ENCODE peak calls at places on chromosomes 6 and 20, in six cellular contexts. F, P, D, V, R and M are unnamed samples.
A peak's percentile ranks its signal among the peaks of the same experiment; 100 is the strongest.

GRCh38 chr6:21985904-21986303 is 310.9 kb downstream of the PRL start:
- DNase-seq in F (no peak), P (no peak), D (no peak), V (no peak), R (no peak), M (no peak)

GRCh38 chr20:63837475-63837874 is 6.4 kb upstream of the ZBTB46 start:
- DNase-seq in F (no peak), P (no peak), D (no peak), V (no peak), R (no peak), M (no peak)

GRCh38 chr6:17705428-17705777 is 1.3 kb downstream of the NUP153 start:
- DNase-seq in F (peak; percentile 43), P (no peak), D (peak; percentile 64), V (peak; percentile 25), R (no peak), M (peak; percentile 67)

GRCh38 chr6:170210651-170211403 is 80.1 kb downstream of the DLL1 start:
- DNase-seq in F (no peak), P (no peak), D (no peak), V (no peak), R (no peak), M (no peak)

GRCh38 chr6:45967363-45967762 is 48.3 kb downstream of the CLIC5 start:
- DNase-seq in F (no peak), P (no peak), D (no peak), V (no peak), R (no peak), M (no peak)

GRCh38 chr6:12037803-12038202 is 25.7 kb downstream of the HIVEP1 start:
- DNase-seq in F (no peak), P (no peak), D (no peak), V (no peak), R (no peak), M (no peak)

GRCh38 chr20:41508335-41508734 is 109.8 kb downstream of the CHD6 start:
- DNase-seq in F (no peak), P (no peak), D (no peak), V (no peak), R (no peak), M (no peak)

GRCh38 chr6:43723737-43724295 is 36.2 kb upstream of the MRPS18A start:
- DNase-seq in F (peak; percentile 83), P (peak; percentile 26), D (peak; percentile 60), V (peak; percentile 90), R (peak; percentile 30), M (no peak)

GRCh38 chr20:2654384-2654822 is 2.0 kb downstream of the NOP56 start:
- DNase-seq in F (no peak), P (no peak), D (no peak), V (no peak), R (no peak), M (no peak)

GRCh38 chr6:124742971-124743370 is 219.3 kb upstream of the RNF217 start:
- DNase-seq in F (no peak), P (no peak), D (no peak), V (no peak), R (no peak), M (no peak)

GRCh38 chr20:49347156-49347555 is 69.3 kb upstream of the ZNFX1 start:
- DNase-seq in F (no peak), P (no peak), D (no peak), V (no peak), R (no peak), M (no peak)

GRCh38 chr6:121522771-121523386 is 87.4 kb downstream of the GJA1 start:
- DNase-seq in F (no peak), P (no peak), D (no peak), V (no peak), R (no peak), M (no peak)

GRCh38 chr6:43979525-43979924 is 147.7 kb downstream of the MRPL14 start:
- DNase-seq in F (no peak), P (no peak), D (no peak), V (no peak), R (no peak), M (no peak)

GRCh38 chr6:131950767-131951575 is at the start of gene CCN2:
- DNase-seq in F (peak; percentile 91), P (no peak), D (peak; percentile 84), V (peak; percentile 84), R (no peak), M (peak; percentile 98)

GRCh38 chr6:135145509-135145865 is 35.6 kb upstream of the MYB start:
- DNase-seq in F (no peak), P (no peak), D (no peak), V (no peak), R (no peak), M (no peak)

GRCh38 chr6:101544286-101544685 is 150.8 kb downstream of the GRIK2 start:
- DNase-seq in F (no peak), P (no peak), D (no peak), V (no peak), R (no peak), M (no peak)

GRCh38 chr6:143197377-143197776 is 136.7 kb downstream of the AIG1 start:
- DNase-seq in F (no peak), P (no peak), D (no peak), V (no peak), R (no peak), M (no peak)

GRCh38 chr6:166156942-166157341 is 10.7 kb downstream of the TBXT start:
- DNase-seq in F (no peak), P (no peak), D (no peak), V (no peak), R (no peak), M (no peak)

GRCh38 chr20:54377992-54378773 is 97.2 kb upstream of the DOK5 start:
- DNase-seq in F (no peak), P (no peak), D (no peak), V (no peak), R (no peak), M (no peak)
- H3K27ac ChIP-seq in F (no peak overlapping the region), P (no peak overlapping the region), D (no peak overlapping the region), V (no peak overlapping the region), R (no peak overlapping the region), M (no peak overlapping the region)

DNA sequence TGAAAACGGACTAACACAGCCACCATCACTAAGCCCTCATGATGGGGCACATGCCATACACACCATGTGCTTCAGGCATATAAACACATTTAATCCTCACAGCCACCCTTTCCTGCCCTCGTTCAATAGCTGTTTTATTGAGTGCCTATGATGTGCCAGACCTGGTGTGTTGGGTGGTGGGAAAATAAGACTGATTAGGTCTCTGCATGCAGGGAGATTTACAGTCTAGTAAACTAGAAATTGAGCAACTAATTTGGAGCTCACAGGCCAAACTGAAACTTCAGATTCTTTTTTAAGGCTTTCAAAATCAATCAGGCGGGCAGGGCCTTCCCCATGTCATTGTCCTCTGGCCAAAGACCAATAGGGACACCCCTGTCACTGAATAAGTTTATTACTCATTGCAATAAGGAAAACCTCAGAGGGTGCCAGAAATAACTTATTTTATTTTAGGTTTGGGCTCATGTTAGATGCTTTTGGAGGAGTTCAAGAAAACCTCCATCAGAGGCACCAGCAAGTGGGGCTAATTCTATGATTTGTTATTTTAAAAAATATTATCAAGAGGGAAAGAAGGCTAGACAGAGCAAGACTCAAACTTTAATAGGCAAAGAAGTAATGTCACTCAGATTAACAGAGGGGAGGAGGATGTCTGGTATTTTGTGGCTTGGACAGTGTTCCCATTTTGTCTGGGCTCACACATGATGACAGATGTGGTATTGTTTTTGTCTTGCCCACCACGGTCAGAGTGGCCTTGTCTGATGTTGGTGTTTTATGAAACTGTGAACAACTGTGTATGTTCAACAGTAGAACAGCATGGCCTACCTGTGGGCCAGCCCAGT is 12.0 kb downstream of the ZFP64 start:
- DNase-seq in F (no peak), P (no peak), D (no peak), V (no peak), R (no peak), M (no peak)
- H3K4me3 ChIP-seq in F (no peak overlapping the region), P (no peak overlapping the region), D (no peak overlapping the region), V (no peak overlapping the region), R (no peak overlapping the region), M (no peak overlapping the region)

DNA sequence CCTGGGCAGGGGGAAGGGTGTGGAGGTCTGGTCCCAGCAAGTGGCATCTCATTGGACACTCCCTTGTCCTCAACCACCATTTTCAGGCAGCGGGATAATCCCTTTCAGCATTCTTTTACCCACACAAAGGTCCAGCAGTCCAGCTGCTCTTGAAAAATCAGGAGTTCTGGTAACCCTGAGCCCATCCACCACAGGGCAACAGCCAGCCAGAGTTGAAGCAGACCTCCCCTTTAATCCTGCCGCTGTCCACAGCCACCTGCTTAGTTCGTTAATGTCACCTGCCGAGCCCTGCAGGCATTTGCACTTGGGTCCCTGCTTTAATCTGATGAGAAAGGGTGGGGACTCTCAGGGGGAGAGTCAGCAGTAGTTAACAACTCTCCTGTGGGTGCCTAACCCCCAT is 11.1 kb downstream of the TMEM74B start:
- DNase-seq in F (no peak), P (no peak), D (no peak), V (no peak), R (no peak), M (no peak)
- H3K36me3 ChIP-seq in F (no peaks in the 10 kb centered on the region), P (peaks cover 30% of the 10 kb centered on the region), D (peaks cover 61% of the 10 kb centered on the region), V (no peaks in the 10 kb centered on the region), R (peaks cover 40% of the 10 kb centered on the region), M (peaks cover 14% of the 10 kb centered on the region)

GRCh38 chr6:32154514-32155161 is 697 bp downstream of the PPT2 start:
- DNase-seq in F (peak; percentile 84), P (peak; percentile 35), D (peak; percentile 60), V (peak; percentile 85), R (peak; percentile 51), M (peak; percentile 73)
- H3K27ac ChIP-seq in F (peak overlapping the region; percentile 91), P (peak overlapping the region; percentile 61), D (peak overlapping the region; percentile 94), V (peak overlapping the region; percentile 85), R (peak overlapping the region; percentile 62), M (peak overlapping the region; percentile 68)

GRCh38 chr6:127458817-127459216 is 372 bp downstream of the KIAA0408 start:
- DNase-seq in F (peak; percentile 10), P (no peak), D (no peak), V (no peak), R (no peak), M (no peak)
- H3K4me3 ChIP-seq in F (no peak overlapping the region), P (no peak overlapping the region), D (peak overlapping the region; percentile 29), V (peak overlapping the region; percentile 15), R (no peak overlapping the region), M (no peak overlapping the region)